ENCODE peak calls at places on chromosome 17, in eight cellular contexts. X is cardiac muscle cell, Q is GM20000, P is omental fat pad, A is IMR-90, Y is GM10248, Z is cardiac fibroblast, B is AG09309. S is an unnamed sample.

GRCh38 chr17:2982854-2983636 is 80.4 kb downstream of the OR1D5 start:
- DNase-seq in P (no peak), A (peak; percentile 89), Z (peak; percentile 94), B (peak; percentile 33), Q (no peak), Y (no peak), X (peak; percentile 95), S (peak; percentile 9)

GRCh38 chr17:6853764-6854442 is 22.4 kb upstream of the TEKT1 start:
- DNase-seq in Y (peak; percentile 54), Q (peak; percentile 18), B (no peak), A (no peak), X (no peak), P (peak; percentile 24), Z (no peak), S (peak; percentile 50)

GRCh38 chr17:60442271-60443201 is 20.2 kb downstream of the CHCT1 start:
- DNase-seq in Z (no peak), B (no peak), X (peak; percentile 42), P (no peak), Y (no peak), Q (no peak), A (peak; percentile 63), S (no peak)

GRCh38 chr17:48375356-48375755 is 54.7 kb downstream of the SKAP1 start:
- DNase-seq in Z (peak; percentile 12), Q (no peak), X (peak; percentile 55), A (peak; percentile 35), P (no peak), B (no peak), Y (no peak), S (no peak)

GRCh38 chr17:82837586-82838320 is 2.1 kb downstream of the ZNF750 start:
- DNase-seq in Q (no peak), Y (no peak), Z (no peak), P (no peak), B (no peak), A (no peak), X (no peak), S (no peak)

GRCh38 chr17:30427611-30428010 is 48.9 kb downstream of the CPD start:
- DNase-seq in Y (no peak), X (no peak), Z (no peak), P (no peak), Q (no peak), A (no peak), B (no peak), S (no peak)

GRCh38 chr17:8122391-8122922 is 1.4 kb downstream of the HES7 start:
- DNase-seq in A (peak; percentile 50), B (no peak), Q (no peak), P (no peak), Z (peak; percentile 40), Y (no peak), X (no peak), S (no peak)

GRCh38 chr17:14318906-14319205 is 18.0 kb downstream of the HS3ST3B1 start:
- DNase-seq in Q (no peak), P (no peak), B (no peak), Y (no peak), A (no peak), X (no peak), Z (no peak), S (no peak)

GRCh38 chr17:40068917-40069750 is 6.4 kb downstream of the THRA start:
- DNase-seq in X (peak; percentile 91), B (peak; percentile 77), Z (peak; percentile 92), P (peak; percentile 70), Y (peak; percentile 70), A (peak; percentile 84), Q (peak; percentile 74), S (peak; percentile 65)

GRCh38 chr17:54992797-54993639 is 24.5 kb downstream of the STXBP4 start:
- DNase-seq in Y (peak; percentile 44), A (peak; percentile 54), X (peak; percentile 63), P (no peak), Q (peak; percentile 44), Z (peak; percentile 66), B (peak; percentile 14), S (no peak)

GRCh38 chr17:63450551-63450950 is 4.4 kb upstream of the CYB561 start:
- DNase-seq in Z (no peak), Q (no peak), P (no peak), Y (no peak), A (peak; percentile 34), B (no peak), X (no peak), S (no peak)

GRCh38 chr17:72421128-72422092 is 300.6 kb downstream of the SOX9 start:
- DNase-seq in Y (peak; percentile 81), A (peak; percentile 98), Q (peak; percentile 75), X (peak; percentile 88), P (no peak), Z (peak; percentile 88), B (peak; percentile 74), S (no peak)

GRCh38 chr17:48153711-48154642 is 46.4 kb downstream of the SNX11 start:
- DNase-seq in Z (peak; percentile 60), B (peak; percentile 14), Q (peak; percentile 22), P (no peak), Y (peak; percentile 32), X (peak; percentile 60), A (peak; percentile 54), S (no peak)

GRCh38 chr17:38904892-38905291 is 20.5 kb upstream of the LASP1NB start:
- DNase-seq in Y (no peak), Z (no peak), A (no peak), X (no peak), Q (no peak), P (no peak), B (no peak), S (no peak)

GRCh38 chr17:70520447-70520846 is 351.1 kb downstream of the KCNJ2 start:
- DNase-seq in P (no peak), Y (no peak), Z (no peak), A (no peak), B (no peak), X (no peak), Q (no peak), S (no peak)

GRCh38 chr17:64685705-64686104 is 23.6 kb upstream of the SMURF2 start:
- DNase-seq in P (no peak), Z (no peak), X (no peak), Q (no peak), A (no peak), B (no peak), Y (no peak), S (no peak)

GRCh38 chr17:48910370-48910769 is 2.2 kb downstream of the UBE2Z start:
- DNase-seq in A (no peak), Q (no peak), Z (no peak), Y (no peak), B (no peak), X (peak; percentile 18), P (no peak), S (no peak)

GRCh38 chr17:50344712-50345380 is 1.1 kb upstream of the XYLT2 start:
- DNase-seq in B (no peak), Q (peak; percentile 16), A (no peak), Y (no peak), X (no peak), Z (no peak), P (no peak), S (no peak)

GRCh38 chr17:17385502-17385901 is 82.3 kb downstream of the NT5M start:
- DNase-seq in Y (no peak), B (no peak), A (no peak), X (no peak), P (no peak), Z (no peak), Q (no peak), S (no peak)

GRCh38 chr17:32445075-32445427 is 741 bp downstream of the PSMD11 start:
- DNase-seq in Q (no peak), Z (peak; percentile 63), Y (no peak), B (no peak), A (peak; percentile 71), X (peak; percentile 65), P (peak; percentile 38), S (no peak)

GRCh38 chr17:4463818-4464501 is 30.2 kb downstream of the SPNS3 start:
- DNase-seq in Z (no peak), A (no peak), P (no peak), Q (no peak), Y (no peak), X (no peak), B (no peak), S (no peak)

DNA sequence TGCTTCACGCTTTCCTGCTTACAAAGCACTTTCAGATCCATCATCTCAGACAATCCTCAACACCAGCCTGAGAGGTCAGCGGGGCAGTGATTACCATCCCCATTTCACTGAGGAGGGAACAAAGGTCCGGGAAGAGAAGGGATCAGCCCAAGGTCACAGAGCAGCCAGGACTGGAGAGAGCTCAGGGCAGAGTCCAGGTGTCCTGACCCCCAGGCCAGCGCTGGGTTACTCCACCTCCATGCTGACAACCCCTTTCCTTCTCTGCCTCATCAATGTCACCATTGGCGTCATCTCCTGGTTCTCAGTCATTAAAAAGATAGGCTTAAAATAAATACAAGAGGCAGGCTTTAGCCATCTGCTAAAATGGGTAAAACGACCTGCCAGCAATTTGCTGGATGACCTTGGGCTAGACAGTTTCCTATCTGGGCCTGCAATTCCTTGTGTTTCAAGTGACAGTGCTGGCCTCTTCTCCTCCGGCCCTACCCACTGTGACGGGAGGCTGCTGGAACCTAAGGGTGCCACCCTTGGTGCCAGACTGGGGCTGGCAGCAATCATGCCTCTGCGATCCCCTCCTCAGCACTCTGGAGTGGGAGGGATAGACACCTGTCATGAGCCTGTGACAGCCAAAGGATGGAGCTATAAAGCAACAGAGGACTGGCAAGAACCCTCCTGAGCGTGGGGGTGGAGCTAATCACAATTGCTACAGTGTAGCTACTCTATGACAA is 79.5 kb upstream of the CCL1 start:
- DNase-seq in A (no peak), Z (no peak), X (no peak), B (no peak), P (no peak), Q (no peak), Y (no peak), S (no peak)
- TF ChIP-seq CTCF in A (no peak), Z (no peak), X (no peak), B (no peak), P (no peak), Q (no peak), Y (no peak), S (no peak)

DNA sequence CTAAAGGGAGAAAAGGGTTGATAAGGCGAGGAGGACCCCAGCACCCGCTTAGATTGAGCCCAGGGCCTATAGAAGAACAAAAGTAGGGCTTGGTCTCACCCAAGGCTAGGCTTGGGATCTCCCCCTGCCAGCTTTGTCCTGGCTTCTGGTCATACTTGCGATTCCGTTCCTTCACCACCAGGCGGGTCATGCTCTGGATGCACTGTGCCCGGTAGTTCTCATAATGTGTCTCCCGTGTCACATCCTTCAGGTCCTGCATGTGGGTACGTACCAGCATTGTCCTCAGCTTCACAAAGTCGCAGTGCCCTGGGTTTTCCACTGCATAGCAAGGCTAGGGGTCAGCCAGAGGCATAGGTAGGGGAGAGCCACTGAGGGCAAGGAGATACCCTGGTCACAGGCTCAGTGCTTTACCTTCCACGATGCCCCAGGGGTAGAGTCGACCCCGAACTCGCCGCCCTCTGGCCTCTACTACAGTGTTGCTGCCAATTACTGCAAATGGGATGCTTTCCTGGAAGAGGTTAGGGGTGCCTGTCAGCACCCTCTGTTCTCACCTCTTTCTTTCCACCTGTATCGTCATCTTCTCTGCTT is 6.5 kb upstream of the MTMR4 start:
- DNase-seq in X (peak; percentile 43), B (no peak), Z (peak; percentile 36), P (no peak), Y (no peak), Q (no peak), A (peak; percentile 13), S (no peak)
- TF ChIP-seq CTCF in X (peak; percentile 50), B (peak; percentile 35), Z (peak; percentile 63), P (no peak), Y (peak; percentile 18), Q (no peak), A (peak; percentile 40), S (peak; percentile 77)

GRCh38 chr17:1473170-1473569 is 17.1 kb upstream of the CRK start:
- DNase-seq in Z (no peak), B (no peak), A (no peak), X (no peak), Y (no peak), P (no peak), Q (no peak), S (no peak)
- TF ChIP-seq CTCF in Z (no peak), B (no peak), A (no peak), X (no peak), Y (peak; percentile 17), P (no peak), Q (no peak), S (no peak)

GRCh38 chr17:57121308-57122042 is 36.4 kb downstream of the AKAP1 start:
- DNase-seq in Y (no peak), A (peak; percentile 36), X (peak; percentile 56), P (no peak), B (no peak), Q (no peak), Z (peak; percentile 59), S (no peak)
- TF ChIP-seq CTCF in Y (peak; percentile 35), A (peak; percentile 52), X (peak; percentile 73), P (no peak), B (peak; percentile 68), Q (no peak), Z (peak; percentile 67), S (peak; percentile 57)

S was measured in mesothelial cell of epicardium.